ENCODE peak calls at places on chromosomes 2 and 18, in five cellular contexts. J, M, Z, L and K are unnamed samples.

GRCh38 chr2:138512672-138513071 is 11.1 kb downstream of the SPOPL start:
- DNase-seq in Z (no peak), J (no peak), M (no peak), L (no peak), K (no peak)

GRCh38 chr18:13811993-13812392 is 12.0 kb upstream of the MC5R start:
- DNase-seq in M (no peak), J (no peak), L (no peak), Z (no peak), K (no peak)

GRCh38 chr2:232458661-232459418 is 2.9 kb downstream of the ALPI start:
- DNase-seq in J (no peak), Z (no peak), L (no peak), M (no peak), K (no peak)

GRCh38 chr2:86140969-86141392 is 34.9 kb downstream of the PTCD3 start:
- DNase-seq in Z (no peak), M (no peak), J (no peak), L (no peak), K (no peak)

GRCh38 chr2:105763076-105763475 is 18.4 kb downstream of the NCK2 start:
- DNase-seq in M (no peak), L (no peak), Z (no peak), J (no peak), K (no peak)

GRCh38 chr2:138433995-138434991 is 67.3 kb upstream of the SPOPL start:
- DNase-seq in Z (no peak), M (no peak), L (no peak), J (no peak), K (no peak)

GRCh38 chr2:180672377-180672776 is 308.0 kb upstream of the UBE2E3 start:
- DNase-seq in M (no peak), J (no peak), L (no peak), Z (no peak), K (no peak)

GRCh38 chr18:50982086-50982801 is 14.4 kb downstream of the ELAC1 start:
- DNase-seq in J (no peak), M (peak), L (no peak), Z (no peak), K (peak)

GRCh38 chr2:161223139-161223732 is 63.0 kb downstream of the TANK start:
- DNase-seq in M (no peak), Z (no peak), L (no peak), J (no peak), K (no peak)

GRCh38 chr2:222357930-222358329 is 59.1 kb upstream of the PAX3 start:
- DNase-seq in L (no peak), J (no peak), M (no peak), Z (no peak), K (no peak)

GRCh38 chr2:2650608-2651375 is 319.7 kb upstream of the MYT1L start:
- DNase-seq in J (no peak), L (no peak), Z (no peak), M (no peak), K (no peak)

GRCh38 chr18:6021341-6022088 is 126.2 kb upstream of the TMEM200C start:
- DNase-seq in J (no peak), Z (no peak), M (no peak), L (no peak), K (no peak)

GRCh38 chr18:58721586-58722160 is 50.4 kb downstream of the MALT1 start:
- DNase-seq in L (no peak), J (no peak), Z (no peak), M (no peak), K (no peak)

GRCh38 chr2:118881490-118882129 is 34.2 kb upstream of the EN1 start:
- DNase-seq in J (peak), Z (no peak), L (peak), M (peak), K (peak)